ENCODE peak calls at places on chromosomes 4 and X, in six cellular contexts. One of them, this sample, is unnamed. For H3K4me1, the result is how much of the 10 kb centered on the place peaks cover.

GRCh38 chr4:138452823-138453222 is 210.7 kb upstream of the SLC7A11 start:
- DNase-seq in sigmoid colon: no peak
- DNase-seq in mammary epithelial cell: no peak
- DNase-seq in heart left ventricle: no peak
- DNase-seq in neural progenitor cell: no peak
- DNase-seq in adrenal gland: no peak
- DNase-seq in this sample: no peak

GRCh38 chrX:133335027-133335426 is 80.3 kb downstream of the GPC4 start:
- DNase-seq in mammary epithelial cell: peak
- DNase-seq in neural progenitor cell: peak
- DNase-seq in adrenal gland: peak
- DNase-seq in sigmoid colon: no peak
- DNase-seq in heart left ventricle: peak
- DNase-seq in this sample: peak

GRCh38 chr4:96974295-96974694 is 1134.4 kb downstream of the PDHA2 start:
- DNase-seq in adrenal gland: no peak
- DNase-seq in neural progenitor cell: no peak
- DNase-seq in mammary epithelial cell: no peak
- DNase-seq in sigmoid colon: no peak
- DNase-seq in heart left ventricle: no peak
- DNase-seq in this sample: no peak

GRCh38 chrX:48794340-48794920 is 7.4 kb upstream of the HDAC6 start:
- DNase-seq in heart left ventricle: no peak
- DNase-seq in adrenal gland: no peak
- DNase-seq in neural progenitor cell: no peak
- DNase-seq in sigmoid colon: no peak
- DNase-seq in mammary epithelial cell: no peak
- DNase-seq in this sample: no peak

GRCh38 chr4:109207060-109207459 is 95.4 kb downstream of the COL25A1 start:
- DNase-seq in heart left ventricle: no peak
- DNase-seq in mammary epithelial cell: peak
- DNase-seq in neural progenitor cell: peak
- DNase-seq in sigmoid colon: no peak
- DNase-seq in adrenal gland: no peak
- DNase-seq in this sample: peak

GRCh38 chr4:134720030-134720429 is 518.4 kb upstream of the PABPC4L start:
- DNase-seq in sigmoid colon: no peak
- DNase-seq in heart left ventricle: no peak
- DNase-seq in adrenal gland: no peak
- DNase-seq in mammary epithelial cell: no peak
- DNase-seq in neural progenitor cell: no peak
- DNase-seq in this sample: no peak

GRCh38 chrX:137988470-137988869 is 422.5 kb downstream of the ZIC3 start:
- DNase-seq in mammary epithelial cell: no peak
- DNase-seq in heart left ventricle: no peak
- DNase-seq in neural progenitor cell: no peak
- DNase-seq in sigmoid colon: no peak
- DNase-seq in adrenal gland: no peak
- DNase-seq in this sample: no peak

GRCh38 chr4:16289872-16290554 is 63.7 kb upstream of the TAPT1 start:
- DNase-seq in neural progenitor cell: peak
- DNase-seq in mammary epithelial cell: no peak
- DNase-seq in adrenal gland: no peak
- DNase-seq in heart left ventricle: no peak
- DNase-seq in sigmoid colon: no peak
- DNase-seq in this sample: peak

GRCh38 chr4:155572106-155572703 is 94.4 kb upstream of the GUCY1A1 start:
- DNase-seq in neural progenitor cell: peak
- DNase-seq in mammary epithelial cell: no peak
- DNase-seq in sigmoid colon: no peak
- DNase-seq in adrenal gland: no peak
- DNase-seq in heart left ventricle: no peak
- DNase-seq in this sample: no peak

GRCh38 chrX:2954541-2954940 is 25.4 kb upstream of the ARSD start:
- DNase-seq in sigmoid colon: no peak
- DNase-seq in neural progenitor cell: no peak
- DNase-seq in heart left ventricle: no peak
- DNase-seq in mammary epithelial cell: peak
- DNase-seq in adrenal gland: no peak
- DNase-seq in this sample: no peak

GRCh38 chr4:13218316-13218958 is 265.7 kb downstream of the RAB28 start:
- DNase-seq in mammary epithelial cell: no peak
- DNase-seq in adrenal gland: no peak
- DNase-seq in neural progenitor cell: no peak
- DNase-seq in heart left ventricle: peak
- DNase-seq in sigmoid colon: peak
- DNase-seq in this sample: no peak

GRCh38 chr4:100696531-100696930 is 178.7 kb upstream of the EMCN start:
- DNase-seq in mammary epithelial cell: no peak
- DNase-seq in adrenal gland: no peak
- DNase-seq in sigmoid colon: no peak
- DNase-seq in neural progenitor cell: no peak
- DNase-seq in heart left ventricle: no peak
- DNase-seq in this sample: no peak

GRCh38 chr4:65651031-65651430 is 19.3 kb downstream of the EPHA5 start:
- DNase-seq in sigmoid colon: no peak
- DNase-seq in heart left ventricle: no peak
- DNase-seq in neural progenitor cell: no peak
- DNase-seq in adrenal gland: no peak
- DNase-seq in mammary epithelial cell: no peak
- DNase-seq in this sample: peak

GRCh38 chrX:129831486-129831885 is 12.2 kb downstream of the ZDHHC9 start:
- DNase-seq in sigmoid colon: no peak
- DNase-seq in heart left ventricle: peak
- DNase-seq in adrenal gland: no peak
- DNase-seq in mammary epithelial cell: no peak
- DNase-seq in neural progenitor cell: peak
- DNase-seq in this sample: no peak

GRCh38 chr4:80090101-80090500 is 17.1 kb upstream of the ANTXR2 start:
- DNase-seq in neural progenitor cell: no peak
- DNase-seq in adrenal gland: no peak
- DNase-seq in heart left ventricle: no peak
- DNase-seq in sigmoid colon: no peak
- DNase-seq in mammary epithelial cell: no peak
- DNase-seq in this sample: no peak

GRCh38 chrX:129637217-129638109 is 17.3 kb downstream of the APLN start:
- DNase-seq in mammary epithelial cell: peak
- DNase-seq in sigmoid colon: peak
- DNase-seq in neural progenitor cell: peak
- DNase-seq in heart left ventricle: peak
- DNase-seq in adrenal gland: peak
- DNase-seq in this sample: peak

GRCh38 chr4:177016541-177017141 is 223.9 kb upstream of the VEGFC start:
- DNase-seq in sigmoid colon: no peak
- DNase-seq in mammary epithelial cell: peak
- DNase-seq in neural progenitor cell: no peak
- DNase-seq in heart left ventricle: no peak
- DNase-seq in adrenal gland: no peak
- DNase-seq in this sample: no peak

GRCh38 chr4:145130130-145130529 is 32.0 kb downstream of the ABCE1 start:
- DNase-seq in neural progenitor cell: no peak
- DNase-seq in sigmoid colon: no peak
- DNase-seq in mammary epithelial cell: no peak
- DNase-seq in adrenal gland: no peak
- DNase-seq in heart left ventricle: no peak
- DNase-seq in this sample: no peak

GRCh38 chr4:180665994-180666818 is 1577.0 kb upstream of the TENM3 start:
- DNase-seq in neural progenitor cell: peak
- DNase-seq in mammary epithelial cell: peak
- DNase-seq in adrenal gland: peak
- DNase-seq in sigmoid colon: no peak
- DNase-seq in heart left ventricle: no peak
- DNase-seq in this sample: peak

GRCh38 chr4:3471886-3472285 is 8.8 kb downstream of the DOK7 start:
- DNase-seq in adrenal gland: no peak
- DNase-seq in sigmoid colon: no peak
- DNase-seq in heart left ventricle: no peak
- DNase-seq in neural progenitor cell: peak
- DNase-seq in mammary epithelial cell: no peak
- DNase-seq in this sample: no peak

GRCh38 chrX:20205927-20206708 is 60.6 kb downstream of the RPS6KA3 start:
- DNase-seq in neural progenitor cell: no peak
- DNase-seq in heart left ventricle: peak
- DNase-seq in adrenal gland: no peak
- DNase-seq in mammary epithelial cell: no peak
- DNase-seq in sigmoid colon: no peak
- DNase-seq in this sample: no peak

GRCh38 chr4:81506731-81507130 is 35.0 kb upstream of the RASGEF1B start:
- DNase-seq in neural progenitor cell: no peak
- DNase-seq in heart left ventricle: no peak
- DNase-seq in adrenal gland: no peak
- DNase-seq in sigmoid colon: no peak
- DNase-seq in mammary epithelial cell: no peak
- DNase-seq in this sample: no peak

GRCh38 chr4:159190646-159191045 is 87.8 kb downstream of the RAPGEF2 start:
- DNase-seq in mammary epithelial cell: no peak
- DNase-seq in adrenal gland: no peak
- DNase-seq in heart left ventricle: no peak
- DNase-seq in neural progenitor cell: no peak
- DNase-seq in sigmoid colon: no peak
- DNase-seq in this sample: no peak

GRCh38 chrX:37955273-37955672 is 51.1 kb upstream of the SYTL5 start:
- DNase-seq in mammary epithelial cell: no peak
- DNase-seq in heart left ventricle: no peak
- DNase-seq in sigmoid colon: no peak
- DNase-seq in adrenal gland: no peak
- DNase-seq in neural progenitor cell: no peak
- DNase-seq in this sample: no peak

GRCh38 chr4:127622621-127622922 is 10.2 kb upstream of the INTU start:
- DNase-seq in adrenal gland: no peak
- DNase-seq in neural progenitor cell: no peak
- DNase-seq in heart left ventricle: no peak
- DNase-seq in sigmoid colon: no peak
- DNase-seq in mammary epithelial cell: no peak
- DNase-seq in this sample: peak

GRCh38 chr4:127618427-127618826 is 14.3 kb upstream of the INTU start:
- DNase-seq in sigmoid colon: no peak
- DNase-seq in heart left ventricle: no peak
- DNase-seq in neural progenitor cell: no peak
- DNase-seq in adrenal gland: no peak
- DNase-seq in mammary epithelial cell: no peak
- DNase-seq in this sample: no peak

GRCh38 chr4:127624176-127624575 is 8.6 kb upstream of the INTU start:
- DNase-seq in adrenal gland: no peak
- DNase-seq in neural progenitor cell: no peak
- DNase-seq in sigmoid colon: no peak
- DNase-seq in mammary epithelial cell: no peak
- DNase-seq in heart left ventricle: no peak
- DNase-seq in this sample: no peak

GRCh38 chr4:127622923-127623754 is 9.6 kb upstream of the INTU start:
- DNase-seq in neural progenitor cell: peak
- DNase-seq in adrenal gland: peak
- DNase-seq in sigmoid colon: no peak
- DNase-seq in heart left ventricle: no peak
- DNase-seq in mammary epithelial cell: peak
- DNase-seq in this sample: peak

DNA sequence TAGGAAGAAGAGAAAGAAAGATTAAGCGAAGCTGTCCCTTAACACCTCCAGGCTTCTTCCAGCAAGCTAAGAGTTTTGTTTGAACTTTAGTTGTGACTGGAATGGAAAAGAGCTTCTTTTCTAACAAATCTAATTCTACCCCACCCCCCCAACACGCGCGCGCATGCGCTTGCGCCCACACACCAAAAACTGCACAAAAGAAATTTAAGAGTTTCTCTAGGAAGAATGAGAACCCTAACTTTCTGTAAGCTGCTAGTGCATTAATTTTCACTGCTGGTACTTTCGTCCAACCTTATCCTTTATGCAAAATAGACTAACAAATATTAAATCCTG is 9.0 kb upstream of the INTU start:
- DNase-seq in adrenal gland: no peak
- DNase-seq in sigmoid colon: no peak
- DNase-seq in neural progenitor cell: peak
- DNase-seq in heart left ventricle: no peak
- DNase-seq in mammary epithelial cell: peak
- DNase-seq in this sample: peak
- H3K4me3 ChIP-seq in adrenal gland: no peak
- H3K4me3 ChIP-seq in sigmoid colon: peak
- H3K4me3 ChIP-seq in neural progenitor cell: peak
- H3K4me3 ChIP-seq in heart left ventricle: peak
- H3K4me3 ChIP-seq in mammary epithelial cell: peak
- H3K4me3 ChIP-seq in this sample: peak

DNA sequence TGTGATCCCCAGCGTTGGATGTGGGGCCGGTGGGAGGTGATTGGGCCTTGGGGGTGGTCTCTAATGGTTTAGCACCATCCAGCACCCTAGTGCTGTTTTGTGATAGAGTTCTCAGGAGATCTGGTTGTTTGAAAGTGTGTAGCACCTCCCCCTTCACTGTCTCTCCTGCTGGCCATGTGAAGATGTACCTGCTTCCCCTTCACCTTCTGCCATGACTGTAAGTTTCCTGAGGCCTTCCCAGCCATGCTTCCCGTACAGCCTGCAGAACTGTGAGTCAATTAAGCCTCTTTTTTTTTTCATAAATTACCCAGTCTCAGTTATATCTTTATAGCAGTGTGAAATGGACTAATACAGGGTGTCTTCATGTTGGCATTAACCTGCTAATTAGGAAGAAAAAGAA is 19.3 kb upstream of the TBC1D14 start:
- DNase-seq in heart left ventricle: no peak
- DNase-seq in mammary epithelial cell: no peak
- DNase-seq in adrenal gland: no peak
- DNase-seq in sigmoid colon: peak
- DNase-seq in neural progenitor cell: no peak
- DNase-seq in this sample: no peak
- H3K4me1 ChIP-seq in heart left ventricle: under half
- H3K4me1 ChIP-seq in mammary epithelial cell: under half
- H3K4me1 ChIP-seq in adrenal gland: under half
- H3K4me1 ChIP-seq in sigmoid colon: under half
- H3K4me1 ChIP-seq in neural progenitor cell: under half
- H3K4me1 ChIP-seq in this sample: under half

DNA sequence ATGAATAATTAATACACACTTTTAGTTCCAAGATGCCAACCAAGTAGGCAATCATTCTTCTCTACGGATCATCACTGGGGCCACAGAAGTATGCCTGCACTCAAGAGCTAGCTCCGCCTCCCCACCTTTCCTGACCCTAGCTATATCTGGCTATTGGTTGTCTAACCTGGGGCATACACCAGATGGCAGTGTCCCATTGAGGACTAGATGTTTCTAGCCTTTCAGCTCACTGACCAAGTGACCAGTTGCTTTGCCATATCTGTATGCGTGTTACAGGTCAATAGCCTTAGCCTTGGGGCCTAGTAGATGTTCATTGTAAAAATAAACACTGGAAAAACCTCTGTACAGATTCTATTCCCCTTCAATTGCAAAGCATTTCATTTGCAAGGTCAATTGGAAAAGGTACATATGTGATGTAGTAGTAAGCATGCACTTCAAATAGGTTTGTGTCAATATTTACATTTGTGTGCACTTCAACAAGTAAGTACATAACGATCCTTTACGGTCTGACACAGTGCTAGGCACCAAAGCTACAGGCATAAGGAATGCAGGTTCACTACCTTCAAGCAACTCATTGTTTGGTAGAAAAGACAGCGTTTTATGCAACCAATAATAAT is 521.7 kb downstream of the PPARGC1A start:
- DNase-seq in adrenal gland: peak
- DNase-seq in neural progenitor cell: peak
- DNase-seq in heart left ventricle: peak
- DNase-seq in sigmoid colon: no peak
- DNase-seq in mammary epithelial cell: no peak
- DNase-seq in this sample: no peak
- H3K4me3 ChIP-seq in adrenal gland: no peak
- H3K4me3 ChIP-seq in neural progenitor cell: no peak
- H3K4me3 ChIP-seq in heart left ventricle: no peak
- H3K4me3 ChIP-seq in sigmoid colon: no peak
- H3K4me3 ChIP-seq in mammary epithelial cell: no peak
- H3K4me3 ChIP-seq in this sample: no peak

GRCh38 chr4:7901274-7901845 is 38.3 kb downstream of the AFAP1 start:
- DNase-seq in neural progenitor cell: peak
- DNase-seq in adrenal gland: no peak
- DNase-seq in heart left ventricle: no peak
- DNase-seq in sigmoid colon: no peak
- DNase-seq in mammary epithelial cell: no peak
- DNase-seq in this sample: peak
- H3K4me1 ChIP-seq in neural progenitor cell: under half
- H3K4me1 ChIP-seq in adrenal gland: under half
- H3K4me1 ChIP-seq in heart left ventricle: under half
- H3K4me1 ChIP-seq in sigmoid colon: half or more
- H3K4me1 ChIP-seq in mammary epithelial cell: under half
- H3K4me1 ChIP-seq in this sample: half or more